ENCODE peak calls at places on chromosomes 6 and 20, in eight cellular contexts. One of them, this sample, is unnamed.

GRCh38 chr6:136701011-136701410 is 91.3 kb downstream of the MAP3K5 start:
- DNase-seq in thoracic aorta: no peak
- DNase-seq in endodermal cell: no peak
- DNase-seq in astrocyte of the spinal cord: no peak
- DNase-seq in fibroblast of pulmonary artery: no peak
- DNase-seq in cardiac muscle cell: no peak
- DNase-seq in foreskin fibroblast: no peak
- DNase-seq in HFF-Myc: no peak
- DNase-seq in this sample: no peak

GRCh38 chr6:159760602-159761057 is 1.2 kb upstream of the ACAT2 start:
- DNase-seq in thoracic aorta: no peak
- DNase-seq in endodermal cell: peak
- DNase-seq in astrocyte of the spinal cord: peak
- DNase-seq in fibroblast of pulmonary artery: peak
- DNase-seq in cardiac muscle cell: peak
- DNase-seq in foreskin fibroblast: peak
- DNase-seq in HFF-Myc: no peak
- DNase-seq in this sample: no peak

GRCh38 chr20:52490715-52491430 is 299.3 kb upstream of the ZFP64 start:
- DNase-seq in thoracic aorta: no peak
- DNase-seq in endodermal cell: no peak
- DNase-seq in astrocyte of the spinal cord: peak
- DNase-seq in fibroblast of pulmonary artery: peak
- DNase-seq in cardiac muscle cell: peak
- DNase-seq in foreskin fibroblast: peak
- DNase-seq in HFF-Myc: peak
- DNase-seq in this sample: no peak

GRCh38 chr6:151276112-151276745 is 36.5 kb downstream of the AKAP12 start:
- DNase-seq in thoracic aorta: no peak
- DNase-seq in endodermal cell: no peak
- DNase-seq in astrocyte of the spinal cord: peak
- DNase-seq in fibroblast of pulmonary artery: peak
- DNase-seq in cardiac muscle cell: peak
- DNase-seq in foreskin fibroblast: peak
- DNase-seq in HFF-Myc: no peak
- DNase-seq in this sample: no peak

GRCh38 chr6:55528624-55529023 is 50.4 kb downstream of the HMGCLL1 start:
- DNase-seq in thoracic aorta: no peak
- DNase-seq in endodermal cell: peak
- DNase-seq in astrocyte of the spinal cord: peak
- DNase-seq in fibroblast of pulmonary artery: peak
- DNase-seq in cardiac muscle cell: peak
- DNase-seq in foreskin fibroblast: peak
- DNase-seq in HFF-Myc: peak
- DNase-seq in this sample: peak

GRCh38 chr6:19210849-19211590 is 626.1 kb upstream of the ID4 start:
- DNase-seq in thoracic aorta: no peak
- DNase-seq in endodermal cell: peak
- DNase-seq in astrocyte of the spinal cord: no peak
- DNase-seq in fibroblast of pulmonary artery: no peak
- DNase-seq in cardiac muscle cell: peak
- DNase-seq in foreskin fibroblast: no peak
- DNase-seq in HFF-Myc: no peak
- DNase-seq in this sample: peak

GRCh38 chr6:30647802-30648460 is 998 bp downstream of the C6orf136 start:
- DNase-seq in thoracic aorta: no peak
- DNase-seq in endodermal cell: no peak
- DNase-seq in astrocyte of the spinal cord: peak
- DNase-seq in fibroblast of pulmonary artery: no peak
- DNase-seq in cardiac muscle cell: no peak
- DNase-seq in foreskin fibroblast: no peak
- DNase-seq in HFF-Myc: no peak
- DNase-seq in this sample: no peak

GRCh38 chr6:43948527-43949450 is 178.5 kb downstream of the MRPL14 start:
- DNase-seq in thoracic aorta: no peak
- DNase-seq in endodermal cell: peak
- DNase-seq in astrocyte of the spinal cord: peak
- DNase-seq in fibroblast of pulmonary artery: no peak
- DNase-seq in cardiac muscle cell: peak
- DNase-seq in foreskin fibroblast: no peak
- DNase-seq in HFF-Myc: no peak
- DNase-seq in this sample: no peak

GRCh38 chr6:151425561-151425960 is 26.4 kb downstream of the RMND1 start:
- DNase-seq in thoracic aorta: no peak
- DNase-seq in endodermal cell: no peak
- DNase-seq in astrocyte of the spinal cord: peak
- DNase-seq in fibroblast of pulmonary artery: no peak
- DNase-seq in cardiac muscle cell: no peak
- DNase-seq in foreskin fibroblast: no peak
- DNase-seq in HFF-Myc: no peak
- DNase-seq in this sample: no peak

GRCh38 chr6:4351857-4352669 is 216.7 kb upstream of the ECI2 start:
- DNase-seq in thoracic aorta: peak
- DNase-seq in endodermal cell: peak
- DNase-seq in astrocyte of the spinal cord: peak
- DNase-seq in fibroblast of pulmonary artery: peak
- DNase-seq in cardiac muscle cell: peak
- DNase-seq in foreskin fibroblast: peak
- DNase-seq in HFF-Myc: no peak
- DNase-seq in this sample: no peak

GRCh38 chr20:9611921-9612320 is 97.5 kb downstream of the LAMP5 start:
- DNase-seq in thoracic aorta: no peak
- DNase-seq in endodermal cell: no peak
- DNase-seq in astrocyte of the spinal cord: no peak
- DNase-seq in fibroblast of pulmonary artery: no peak
- DNase-seq in cardiac muscle cell: no peak
- DNase-seq in foreskin fibroblast: no peak
- DNase-seq in HFF-Myc: no peak
- DNase-seq in this sample: no peak

GRCh38 chr6:144581807-144582537 is 296.8 kb downstream of the UTRN start:
- DNase-seq in thoracic aorta: no peak
- DNase-seq in endodermal cell: peak
- DNase-seq in astrocyte of the spinal cord: peak
- DNase-seq in fibroblast of pulmonary artery: peak
- DNase-seq in cardiac muscle cell: peak
- DNase-seq in foreskin fibroblast: peak
- DNase-seq in HFF-Myc: no peak
- DNase-seq in this sample: peak

GRCh38 chr6:144019929-144020328 is 11.9 kb upstream of the PLAGL1 start:
- DNase-seq in thoracic aorta: no peak
- DNase-seq in endodermal cell: no peak
- DNase-seq in astrocyte of the spinal cord: no peak
- DNase-seq in fibroblast of pulmonary artery: no peak
- DNase-seq in cardiac muscle cell: no peak
- DNase-seq in foreskin fibroblast: no peak
- DNase-seq in HFF-Myc: no peak
- DNase-seq in this sample: no peak

GRCh38 chr6:40803897-40804702 is 216.9 kb upstream of the LRFN2 start:
- DNase-seq in thoracic aorta: no peak
- DNase-seq in endodermal cell: no peak
- DNase-seq in astrocyte of the spinal cord: no peak
- DNase-seq in fibroblast of pulmonary artery: no peak
- DNase-seq in cardiac muscle cell: no peak
- DNase-seq in foreskin fibroblast: no peak
- DNase-seq in HFF-Myc: no peak
- DNase-seq in this sample: no peak

GRCh38 chr6:6604566-6604965 is 16.0 kb downstream of the LY86 start:
- DNase-seq in thoracic aorta: no peak
- DNase-seq in endodermal cell: no peak
- DNase-seq in astrocyte of the spinal cord: no peak
- DNase-seq in fibroblast of pulmonary artery: no peak
- DNase-seq in cardiac muscle cell: no peak
- DNase-seq in foreskin fibroblast: no peak
- DNase-seq in HFF-Myc: no peak
- DNase-seq in this sample: no peak

GRCh38 chr6:147643341-147644200 is 135.1 kb downstream of the SAMD5 start:
- DNase-seq in thoracic aorta: no peak
- DNase-seq in endodermal cell: no peak
- DNase-seq in astrocyte of the spinal cord: no peak
- DNase-seq in fibroblast of pulmonary artery: no peak
- DNase-seq in cardiac muscle cell: no peak
- DNase-seq in foreskin fibroblast: no peak
- DNase-seq in HFF-Myc: no peak
- DNase-seq in this sample: no peak

GRCh38 chr20:20594171-20594530 is 118.3 kb downstream of the RALGAPA2 start:
- DNase-seq in thoracic aorta: no peak
- DNase-seq in endodermal cell: no peak
- DNase-seq in astrocyte of the spinal cord: peak
- DNase-seq in fibroblast of pulmonary artery: peak
- DNase-seq in cardiac muscle cell: peak
- DNase-seq in foreskin fibroblast: peak
- DNase-seq in HFF-Myc: no peak
- DNase-seq in this sample: peak

GRCh38 chr6:110329348-110329728 is 28.8 kb downstream of the METTL24 start:
- DNase-seq in thoracic aorta: no peak
- DNase-seq in endodermal cell: no peak
- DNase-seq in astrocyte of the spinal cord: no peak
- DNase-seq in fibroblast of pulmonary artery: no peak
- DNase-seq in cardiac muscle cell: peak
- DNase-seq in foreskin fibroblast: no peak
- DNase-seq in HFF-Myc: peak
- DNase-seq in this sample: no peak

GRCh38 chr6:65259982-65260381 is 447.0 kb downstream of the EYS start:
- DNase-seq in thoracic aorta: no peak
- DNase-seq in endodermal cell: no peak
- DNase-seq in astrocyte of the spinal cord: no peak
- DNase-seq in fibroblast of pulmonary artery: no peak
- DNase-seq in cardiac muscle cell: no peak
- DNase-seq in foreskin fibroblast: no peak
- DNase-seq in HFF-Myc: no peak
- DNase-seq in this sample: no peak

DNA sequence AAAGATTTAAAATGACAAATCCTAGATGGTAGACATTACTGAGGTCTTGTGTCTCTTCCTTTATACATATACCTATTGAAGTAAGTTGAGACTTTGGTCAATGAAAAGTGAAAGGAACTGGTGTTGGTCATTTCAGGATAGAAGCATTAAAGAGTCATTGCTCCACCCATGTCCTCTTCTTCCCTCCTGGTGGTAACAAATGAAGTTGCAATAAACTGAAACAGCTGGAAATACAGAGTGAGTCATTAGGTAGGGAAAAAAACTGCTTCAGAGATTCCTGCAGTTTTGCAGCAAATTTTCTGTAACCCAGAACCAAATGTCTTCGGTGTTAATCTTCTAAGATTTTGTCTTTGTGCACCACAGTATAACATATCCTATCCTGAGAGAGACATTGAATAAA is 447.9 kb downstream of the EYS start:
- DNase-seq in thoracic aorta: no peak
- DNase-seq in endodermal cell: no peak
- DNase-seq in astrocyte of the spinal cord: peak
- DNase-seq in fibroblast of pulmonary artery: peak
- DNase-seq in cardiac muscle cell: peak
- DNase-seq in foreskin fibroblast: no peak
- DNase-seq in HFF-Myc: no peak
- DNase-seq in this sample: no peak
- TF ChIP-seq CTCF in thoracic aorta: no peak
- TF ChIP-seq CTCF in endodermal cell: peak
- TF ChIP-seq CTCF in astrocyte of the spinal cord: peak
- TF ChIP-seq CTCF in fibroblast of pulmonary artery: peak
- TF ChIP-seq CTCF in cardiac muscle cell: peak
- TF ChIP-seq CTCF in foreskin fibroblast: no peak
- TF ChIP-seq CTCF in HFF-Myc: no peak
- TF ChIP-seq CTCF in this sample: no peak

GRCh38 chr6:23013776-23014175 is 444.4 kb downstream of the HDGFL1 start:
- DNase-seq in thoracic aorta: no peak
- DNase-seq in endodermal cell: peak
- DNase-seq in astrocyte of the spinal cord: peak
- DNase-seq in fibroblast of pulmonary artery: no peak
- DNase-seq in cardiac muscle cell: no peak
- DNase-seq in foreskin fibroblast: no peak
- DNase-seq in HFF-Myc: no peak
- DNase-seq in this sample: no peak

GRCh38 chr6:23021487-23021886 is 452.1 kb downstream of the HDGFL1 start:
- DNase-seq in thoracic aorta: no peak
- DNase-seq in endodermal cell: no peak
- DNase-seq in astrocyte of the spinal cord: no peak
- DNase-seq in fibroblast of pulmonary artery: no peak
- DNase-seq in cardiac muscle cell: no peak
- DNase-seq in foreskin fibroblast: no peak
- DNase-seq in HFF-Myc: no peak
- DNase-seq in this sample: no peak

GRCh38 chr6:23016701-23017100 is 447.3 kb downstream of the HDGFL1 start:
- DNase-seq in thoracic aorta: no peak
- DNase-seq in endodermal cell: no peak
- DNase-seq in astrocyte of the spinal cord: no peak
- DNase-seq in fibroblast of pulmonary artery: peak
- DNase-seq in cardiac muscle cell: no peak
- DNase-seq in foreskin fibroblast: peak
- DNase-seq in HFF-Myc: no peak
- DNase-seq in this sample: no peak
- TF ChIP-seq CTCF in thoracic aorta: no peak
- TF ChIP-seq CTCF in endodermal cell: no peak
- TF ChIP-seq CTCF in astrocyte of the spinal cord: no peak
- TF ChIP-seq CTCF in fibroblast of pulmonary artery: no peak
- TF ChIP-seq CTCF in cardiac muscle cell: no peak
- TF ChIP-seq CTCF in foreskin fibroblast: no peak
- TF ChIP-seq CTCF in HFF-Myc: no peak
- TF ChIP-seq CTCF in this sample: no peak

DNA sequence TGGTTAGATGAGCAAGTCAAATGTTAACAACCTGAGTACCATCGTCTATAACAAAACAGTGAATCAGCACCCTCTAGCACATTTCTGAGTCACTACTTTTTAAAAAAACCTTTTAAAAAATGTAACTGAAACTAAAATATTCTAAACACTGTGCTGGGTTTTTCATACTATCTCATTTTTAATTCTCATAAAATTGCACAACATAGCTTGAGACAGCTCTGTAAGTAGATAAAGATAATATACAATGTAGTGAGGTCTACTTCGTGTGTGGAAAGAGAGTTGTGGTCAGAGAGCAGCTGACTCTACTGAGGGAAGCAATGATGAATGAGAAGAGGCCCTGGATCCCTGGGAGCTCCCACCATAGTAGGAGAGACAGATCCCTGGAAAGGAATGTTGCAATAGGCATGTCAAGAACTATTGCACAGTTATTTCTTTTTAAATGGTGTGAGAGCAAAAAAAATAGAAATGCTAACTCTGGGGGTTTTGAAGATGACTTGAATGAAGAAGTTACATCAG is 13.6 kb upstream of the CALHM6 start:
- DNase-seq in thoracic aorta: no peak
- DNase-seq in endodermal cell: no peak
- DNase-seq in astrocyte of the spinal cord: peak
- DNase-seq in fibroblast of pulmonary artery: peak
- DNase-seq in cardiac muscle cell: peak
- DNase-seq in foreskin fibroblast: peak
- DNase-seq in HFF-Myc: no peak
- DNase-seq in this sample: no peak
- TF ChIP-seq CTCF in thoracic aorta: no peak
- TF ChIP-seq CTCF in endodermal cell: no peak
- TF ChIP-seq CTCF in astrocyte of the spinal cord: no peak
- TF ChIP-seq CTCF in fibroblast of pulmonary artery: no peak
- TF ChIP-seq CTCF in cardiac muscle cell: no peak
- TF ChIP-seq CTCF in foreskin fibroblast: no peak
- TF ChIP-seq CTCF in HFF-Myc: no peak
- TF ChIP-seq CTCF in this sample: peak

DNA sequence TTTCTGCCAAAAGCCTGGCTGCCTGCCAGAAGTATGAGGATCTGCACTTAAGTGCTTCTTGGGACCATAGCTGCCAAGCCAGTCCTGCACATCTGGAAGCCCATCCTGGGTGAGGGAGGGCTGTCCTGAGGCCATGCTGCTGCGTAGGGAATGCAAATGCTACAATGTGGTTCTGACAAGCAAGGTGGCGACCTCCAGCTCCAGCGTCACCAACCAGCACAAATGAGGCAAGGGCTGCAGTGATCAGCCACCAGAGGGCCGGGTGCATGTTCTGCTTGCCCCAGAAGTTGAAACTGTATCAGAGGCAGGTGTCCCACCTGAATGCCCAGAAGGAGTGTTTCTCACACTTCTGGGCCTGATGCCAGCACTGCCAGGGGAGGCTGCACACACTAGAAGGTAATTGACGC is 99.1 kb upstream of the KCNQ5 start:
- DNase-seq in thoracic aorta: no peak
- DNase-seq in endodermal cell: peak
- DNase-seq in astrocyte of the spinal cord: no peak
- DNase-seq in fibroblast of pulmonary artery: no peak
- DNase-seq in cardiac muscle cell: no peak
- DNase-seq in foreskin fibroblast: no peak
- DNase-seq in HFF-Myc: peak
- DNase-seq in this sample: peak
- TF ChIP-seq CTCF in thoracic aorta: no peak
- TF ChIP-seq CTCF in endodermal cell: peak
- TF ChIP-seq CTCF in astrocyte of the spinal cord: no peak
- TF ChIP-seq CTCF in fibroblast of pulmonary artery: no peak
- TF ChIP-seq CTCF in cardiac muscle cell: no peak
- TF ChIP-seq CTCF in foreskin fibroblast: no peak
- TF ChIP-seq CTCF in HFF-Myc: peak
- TF ChIP-seq CTCF in this sample: no peak

This sample was measured in GM10248.